ENCODE peak calls at places on chromosomes 7 and 10, in nine cellular contexts. I is H1, B is MM.1S, E is GM23248, Z is mesendoderm, K is neural progenitor cell, J is IMR-90, Q is mammary epithelial cell, X is fibroblast of lung. H is an unnamed sample. For H3K4me1, the result is how much of the 10 kb centered on the place peaks cover.

GRCh38 chr10:116138897-116139296 is 134.1 kb downstream of the GFRA1 start:
- DNase-seq in B (no peak), I (no peak), J (no peak), Q (peak), K (no peak), X (no peak), Z (no peak), E (no peak), H (no peak)

GRCh38 chr10:77620731-77621130 is 16.9 kb downstream of the KCNMA1 start:
- DNase-seq in K (no peak), Q (no peak), X (no peak), B (no peak), I (no peak), Z (no peak), E (peak), J (peak), H (no peak)

GRCh38 chr7:48183965-48184364 is 12.7 kb downstream of the ABCA13 start:
- DNase-seq in Q (no peak), Z (no peak), B (no peak), K (no peak), E (no peak), X (no peak), J (no peak), I (no peak), H (no peak)

GRCh38 chr10:115857856-115858255 is 415.1 kb downstream of the GFRA1 start:
- DNase-seq in Q (peak), Z (no peak), K (no peak), B (no peak), X (peak), J (no peak), E (peak), I (no peak), H (no peak)

GRCh38 chr7:52648903-52649302 is 386.5 kb upstream of the POM121L12 start:
- DNase-seq in E (no peak), J (no peak), Q (no peak), B (no peak), Z (no peak), I (no peak), K (no peak), X (peak), H (no peak)

GRCh38 chr10:100401631-100402328 is 54.7 kb downstream of the SCD start:
- DNase-seq in K (no peak), Z (no peak), Q (no peak), J (no peak), B (no peak), X (no peak), E (no peak), I (no peak), H (no peak)

GRCh38 chr10:88974446-88975376 is 15.9 kb upstream of the FAS start:
- DNase-seq in Z (no peak), K (no peak), J (peak), E (peak), Q (peak), I (no peak), B (peak), X (no peak), H (peak)

GRCh38 chr7:80721880-80722595 is 83.6 kb downstream of the CD36 start:
- DNase-seq in Z (peak), J (peak), E (peak), Q (peak), X (peak), I (no peak), B (no peak), K (peak), H (peak)

GRCh38 chr7:120402368-120402767 is 129.4 kb downstream of the KCND2 start:
- DNase-seq in E (peak), J (peak), B (peak), Z (no peak), Q (peak), X (peak), K (no peak), I (no peak), H (no peak)

GRCh38 chr7:69430502-69431145 is 167.7 kb upstream of the AUTS2 start:
- DNase-seq in Z (peak), B (no peak), J (no peak), K (peak), I (peak), Q (no peak), E (peak), X (no peak), H (peak)

GRCh38 chr10:93309062-93309461 is 173.1 kb downstream of the MYOF start:
- DNase-seq in X (peak), K (no peak), I (no peak), Z (no peak), E (peak), Q (no peak), B (no peak), J (peak), H (no peak)

GRCh38 chr10:97974526-97975525 is 55.6 kb downstream of the CRTAC1 start:
- DNase-seq in J (no peak), E (no peak), K (peak), I (peak), Q (no peak), B (no peak), Z (peak), X (no peak), H (no peak)

GRCh38 chr10:43348511-43349312 is 22.7 kb upstream of the FXYD4 start:
- DNase-seq in E (peak), I (peak), Q (peak), K (peak), J (peak), B (peak), Z (peak), X (peak), H (peak)

GRCh38 chr10:107054469-107055156 is 109.9 kb downstream of the SORCS1 start:
- DNase-seq in K (no peak), E (no peak), Z (no peak), I (no peak), X (no peak), B (no peak), Q (no peak), J (no peak), H (no peak)

GRCh38 chr10:71854031-71854430 is 3.0 kb upstream of the PSAP start:
- DNase-seq in B (no peak), I (no peak), E (peak), X (peak), Z (no peak), J (peak), Q (no peak), K (no peak), H (peak)

GRCh38 chr10:77905086-77905735 is 21.3 kb downstream of the DLG5 start:
- DNase-seq in E (no peak), X (no peak), Q (no peak), J (no peak), K (no peak), Z (no peak), I (no peak), B (no peak), H (no peak)

GRCh38 chr7:135731131-135731530 is 3.1 kb upstream of the SLC13A4 start:
- DNase-seq in B (no peak), E (no peak), K (no peak), X (no peak), Z (no peak), J (no peak), I (no peak), Q (no peak), H (no peak)

GRCh38 chr10:21100871-21101514 is 203.9 kb upstream of the NEBL start:
- DNase-seq in J (no peak), B (no peak), Z (no peak), Q (peak), X (peak), E (peak), K (no peak), I (no peak), H (no peak)

GRCh38 chr10:105885495-105885894 is 1244.4 kb downstream of the SORCS3 start:
- DNase-seq in K (no peak), J (no peak), Q (no peak), B (no peak), X (no peak), I (no peak), Z (no peak), E (no peak), H (no peak)

GRCh38 chr10:90652519-90652918 is 205.3 kb downstream of the HTR7 start:
- DNase-seq in Q (peak), Z (peak), X (peak), J (peak), B (no peak), E (peak), I (no peak), K (peak), H (peak)

GRCh38 chr10:43606323-43607198 is at the start of gene ZNF485:
- DNase-seq in Z (peak), B (peak), E (peak), J (peak), Q (peak), X (peak), K (peak), I (peak), H (peak)

GRCh38 chr7:88040694-88041093 is 106.6 kb downstream of the ADAM22 start:
- DNase-seq in J (no peak), E (peak), I (no peak), Z (peak), K (no peak), B (no peak), X (peak), Q (peak), H (no peak)

GRCh38 chr10:49382826-49383225 is 13.1 kb downstream of the DRGX start:
- DNase-seq in Q (no peak), J (no peak), Z (no peak), B (no peak), X (no peak), E (no peak), I (no peak), K (no peak), H (no peak)

GRCh38 chr10:100374137-100374655 is 27.2 kb downstream of the SCD start:
- DNase-seq in I (no peak), J (no peak), Q (no peak), K (peak), X (no peak), B (no peak), E (peak), Z (peak), H (no peak)

GRCh38 chr7:155533120-155533826 is 13.1 kb downstream of the CNPY1 start:
- DNase-seq in E (peak), I (peak), K (peak), Z (no peak), Q (no peak), J (no peak), B (no peak), X (no peak), H (no peak)

GRCh38 chr7:31633894-31634494 is 53.0 kb upstream of the PPP1R17 start:
- DNase-seq in X (peak), K (peak), Z (peak), Q (peak), B (peak), I (no peak), E (peak), J (peak), H (peak)

GRCh38 chr7:127594490-127594889 is 954 bp downstream of the FSCN3 start:
- DNase-seq in B (no peak), K (no peak), Z (no peak), E (no peak), X (no peak), J (no peak), Q (no peak), I (no peak), H (no peak)

GRCh38 chr7:118186491-118186890 is 2.5 kb downstream of the LSM8 start:
- DNase-seq in I (no peak), B (no peak), K (no peak), Q (no peak), X (peak), J (no peak), Z (no peak), E (peak), H (peak)

GRCh38 chr10:117929321-117930067 is 117.2 kb downstream of the RAB11FIP2 start:
- DNase-seq in K (peak), Q (no peak), B (no peak), J (no peak), E (no peak), X (no peak), I (no peak), Z (peak), H (no peak)

GRCh38 chr7:124701955-124702354 is 63.6 kb downstream of the GPR37 start:
- DNase-seq in Q (peak), Z (no peak), E (no peak), K (no peak), J (peak), X (peak), B (no peak), I (no peak), H (no peak)

GRCh38 chr7:151115836-151116418 is 29.7 kb downstream of the AGAP3 start:
- DNase-seq in I (no peak), Q (peak), Z (peak), K (no peak), X (no peak), B (no peak), J (no peak), E (no peak), H (no peak)

GRCh38 chr10:128125416-128125943 is 743 bp downstream of the MKI67 start:
- DNase-seq in X (peak), B (peak), J (no peak), I (no peak), E (peak), Q (peak), K (peak), Z (peak), H (peak)

GRCh38 chr7:27735165-27735564 is 4.8 kb upstream of the TAX1BP1 start:
- DNase-seq in K (no peak), E (no peak), X (no peak), Q (no peak), I (no peak), B (no peak), J (peak), Z (no peak), H (no peak)

GRCh38 chr10:33265621-33266020 is 68.8 kb downstream of the NRP1 start:
- DNase-seq in X (no peak), J (no peak), Q (no peak), E (no peak), B (no peak), K (no peak), I (no peak), Z (no peak), H (no peak)

GRCh38 chr10:74746813-74747212 is 79.6 kb upstream of the KAT6B start:
- DNase-seq in E (peak), I (peak), J (no peak), Z (no peak), X (no peak), K (no peak), Q (no peak), B (no peak), H (no peak)

GRCh38 chr7:155002411-155003214 is at the start of gene PAXIP1:
- DNase-seq in B (peak), Z (peak), Q (peak), I (peak), J (peak), E (peak), X (peak), K (peak), H (peak)

GRCh38 chr7:106050002-106050742 is 61.9 kb downstream of the SYPL1 start:
- DNase-seq in B (no peak), Q (peak), E (peak), Z (peak), X (peak), I (no peak), J (peak), K (peak), H (peak)
- H3K9ac ChIP-seq in B (no peak), Q (no peak), E (peak), Z (no peak), X (no peak), I (no peak), J (no peak), K (no peak), H (peak)

DNA sequence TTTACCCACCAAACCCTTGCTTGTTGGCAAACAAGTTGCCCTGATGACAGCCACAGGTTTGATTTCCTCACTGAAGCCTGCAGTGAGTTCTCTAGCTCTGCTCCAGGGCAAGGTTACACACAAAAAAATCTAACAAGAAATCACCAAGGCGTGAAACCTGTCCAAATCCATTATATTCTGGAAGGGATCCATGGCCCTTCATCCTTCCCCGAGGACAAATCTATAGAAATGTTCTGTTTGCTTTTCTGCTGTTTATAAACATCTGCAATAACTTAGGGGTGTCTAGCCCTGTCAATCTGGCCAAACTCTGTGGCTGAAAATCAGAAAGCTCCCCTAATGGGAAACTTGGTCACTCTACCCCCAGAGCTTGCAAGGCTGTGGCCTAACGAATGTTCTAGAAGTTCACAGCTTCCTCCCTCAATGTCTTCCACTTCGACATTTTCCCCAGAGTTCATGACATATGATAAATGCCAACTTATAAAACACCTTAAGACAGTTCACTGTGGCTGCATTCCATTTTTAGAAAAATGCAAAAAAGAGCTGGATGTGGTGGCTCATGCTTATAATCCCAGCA is 164.5 kb downstream of the PRPF18 start:
- DNase-seq in X (no peak), I (no peak), K (no peak), Q (no peak), E (no peak), J (no peak), Z (no peak), B (no peak), H (no peak)
- H3K4me1 ChIP-seq in X (under half), I (under half), K (under half), Q (under half), E (under half), J (under half), Z (under half), B (under half), H (under half)

GRCh38 chr7:24819916-24820689 is 62.8 kb upstream of the GSDME start:
- DNase-seq in I (peak), X (peak), J (peak), Q (peak), K (peak), E (peak), Z (peak), B (peak), H (peak)
- H3K9ac ChIP-seq in I (no peak), X (no peak), J (peak), Q (peak), K (no peak), E (peak), Z (no peak), B (peak), H (peak)

DNA sequence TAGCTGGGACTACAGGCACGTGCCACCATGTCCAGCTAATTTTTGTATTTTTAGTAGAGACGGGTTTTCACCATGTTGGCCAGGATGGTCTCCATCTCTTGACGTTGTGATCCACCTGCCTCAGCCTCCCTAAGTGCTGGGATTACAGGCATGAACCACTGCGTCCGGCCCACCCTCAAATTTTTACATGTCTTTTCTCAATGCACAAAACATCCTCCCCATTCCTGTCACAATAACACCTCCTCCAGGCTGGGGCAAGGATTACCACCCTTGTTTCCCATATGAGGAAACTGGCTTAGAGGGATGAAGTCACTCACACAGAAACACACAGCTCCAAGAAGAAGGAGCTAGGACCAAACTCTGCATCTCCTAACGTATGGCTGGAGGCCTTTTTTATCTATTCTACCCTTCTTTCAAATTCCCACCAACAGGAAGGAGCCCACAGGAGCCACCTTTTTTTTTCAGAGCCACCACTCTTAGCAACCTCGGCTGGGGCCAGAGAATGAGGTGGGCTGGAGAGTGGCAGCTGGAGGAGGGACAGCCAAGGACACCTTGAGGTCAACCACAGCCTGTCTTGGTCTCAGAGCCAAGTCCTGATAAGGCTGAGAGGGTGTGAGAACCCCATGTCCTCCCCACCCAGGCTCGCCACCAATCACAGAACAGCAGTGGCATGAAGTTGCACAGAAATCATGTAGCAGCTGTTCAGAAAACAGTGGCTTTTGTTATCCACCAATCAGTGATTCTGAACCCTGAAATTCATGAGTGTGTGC is 113.1 kb upstream of the PDLIM1 start:
- DNase-seq in Z (no peak), J (no peak), X (no peak), Q (no peak), E (no peak), K (no peak), I (no peak), B (no peak), H (no peak)
- H3K4me1 ChIP-seq in Z (under half), J (under half), X (under half), Q (under half), E (under half), K (under half), I (under half), B (under half), H (half or more)

GRCh38 chr7:84193787-84194186 is 802 bp downstream of the SEMA3A start:
- DNase-seq in Z (no peak), E (no peak), K (no peak), B (no peak), I (no peak), Q (no peak), J (no peak), X (peak), H (no peak)
- H3K9ac ChIP-seq in Z (peak), E (peak), K (peak), B (no peak), I (no peak), Q (peak), J (peak), X (no peak), H (peak)

DNA sequence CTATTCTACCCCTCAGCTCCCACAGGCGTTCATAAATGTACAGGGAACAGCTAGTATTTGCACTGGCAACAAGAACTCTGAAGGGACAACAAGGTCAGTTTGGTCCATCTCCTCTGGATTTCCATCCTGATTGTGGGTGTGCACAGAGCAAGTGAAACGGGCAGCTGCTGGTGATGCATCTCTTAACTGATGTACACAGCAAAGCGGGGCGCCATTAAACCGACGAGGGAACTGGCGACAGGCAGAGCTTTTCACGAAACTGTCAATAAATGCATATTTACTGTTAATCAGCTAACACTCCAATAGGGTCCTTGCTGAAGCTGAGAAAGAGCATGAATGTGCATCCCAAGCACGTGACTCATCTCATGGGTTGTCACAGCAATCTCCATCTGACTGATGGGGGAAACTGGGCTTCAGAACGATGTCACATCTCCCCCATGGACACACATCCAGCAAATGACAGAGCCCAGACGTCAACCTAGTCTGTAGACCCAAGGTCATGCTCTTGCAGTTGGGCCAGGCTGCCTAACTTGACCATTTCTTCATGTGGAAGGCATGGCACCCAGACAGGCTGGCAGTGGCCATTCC is 54.2 kb downstream of the FAM53B start:
- DNase-seq in B (no peak), K (no peak), I (no peak), Z (no peak), X (no peak), E (no peak), J (peak), Q (no peak), H (no peak)
- H3K4me1 ChIP-seq in B (under half), K (under half), I (under half), Z (under half), X (under half), E (under half), J (under half), Q (under half), H (under half)

DNA sequence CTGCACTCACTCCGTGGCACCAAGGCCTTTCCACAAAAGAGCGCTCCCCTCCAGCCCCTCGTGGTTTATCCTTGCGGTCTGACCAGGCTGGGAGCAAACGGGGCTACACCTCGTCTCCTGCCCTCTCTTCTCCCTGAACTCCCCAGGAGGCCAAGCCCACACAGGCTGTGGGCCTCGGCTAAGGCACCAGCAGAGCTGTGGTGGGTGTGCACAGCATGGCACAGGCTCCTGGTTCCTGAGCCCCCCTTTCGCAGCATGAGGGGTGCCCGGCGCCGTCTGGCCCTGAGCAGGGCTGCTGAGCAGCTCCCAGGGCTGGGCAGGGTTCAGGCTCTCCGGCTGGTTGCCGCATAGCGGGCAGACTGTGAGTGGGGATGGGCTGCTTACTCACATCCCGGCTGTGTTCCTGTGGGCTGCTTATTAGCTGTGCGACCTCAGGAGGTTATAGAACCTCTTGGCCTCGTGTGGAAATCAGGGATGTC is 90.4 kb downstream of the ZMIZ1 start:
- DNase-seq in J (peak), B (no peak), I (no peak), X (peak), Z (no peak), E (peak), K (no peak), Q (no peak), H (no peak)
- H3K9ac ChIP-seq in J (peak), B (no peak), I (no peak), X (peak), Z (peak), E (peak), K (no peak), Q (no peak), H (peak)

H was measured in adipocyte.